ENCODE peak calls at places on chromosomes 11 and 22, in nine cellular contexts. R is tibial artery, T is SJCRH30, Q is heart left ventricle, Z is IMR-90, N is psoas muscle, V is GM23248, H is body of pancreas, P is lung. L is an unnamed sample.

GRCh38 chr11:125315088-125315740 is 150.7 kb downstream of the PKNOX2 start:
- DNase-seq in R (no peak), H (peak), T (peak), P (peak), Z (peak), V (peak), Q (peak), N (peak), L (no peak)

GRCh38 chr11:95067828-95068244 is 1.1 kb downstream of the SRSF8 start:
- DNase-seq in N (no peak), Q (no peak), H (no peak), Z (no peak), P (peak), T (no peak), R (peak), V (no peak), L (no peak)

GRCh38 chr11:74714904-74715303 is 16.3 kb downstream of the CHRDL2 start:
- DNase-seq in H (no peak), N (no peak), Z (no peak), Q (no peak), T (no peak), R (no peak), V (no peak), P (no peak), L (peak)

GRCh38 chr11:2295971-2296912 is 5.5 kb downstream of the C11orf21 start:
- DNase-seq in V (no peak), T (no peak), R (peak), H (no peak), N (no peak), P (no peak), Q (peak), Z (no peak), L (peak)

GRCh38 chr11:116930177-116930576 is 92.8 kb upstream of the APOA1 start:
- DNase-seq in R (no peak), T (no peak), H (peak), Q (no peak), V (peak), Z (peak), P (no peak), N (no peak), L (no peak)

GRCh38 chr22:20803696-20804324 is 29.9 kb downstream of the SERPIND1 start:
- DNase-seq in H (peak), Z (peak), P (no peak), Q (no peak), V (peak), T (no peak), R (no peak), N (peak), L (no peak)

GRCh38 chr11:79168530-79169110 is 272.2 kb downstream of the TENM4 start:
- DNase-seq in V (no peak), P (no peak), Z (no peak), N (no peak), T (no peak), Q (no peak), H (no peak), R (no peak), L (no peak)

GRCh38 chr11:61756452-61757212 is 4.2 kb downstream of the MYRF start:
- DNase-seq in Q (no peak), P (no peak), V (no peak), T (no peak), H (peak), R (no peak), Z (peak), N (no peak), L (no peak)

GRCh38 chr22:29813126-29813525 is 24.9 kb downstream of the ASCC2 start:
- DNase-seq in N (no peak), R (no peak), Z (no peak), Q (no peak), V (no peak), H (no peak), P (no peak), T (no peak), L (no peak)

GRCh38 chr11:64224891-64225607 is 937 bp downstream of the TRPT1 start:
- DNase-seq in P (no peak), Q (no peak), V (peak), Z (no peak), R (peak), T (no peak), N (no peak), H (no peak), L (peak)

GRCh38 chr11:120260616-120261015 is 20.7 kb downstream of the POU2F3 start:
- DNase-seq in Z (no peak), R (no peak), V (no peak), T (no peak), P (no peak), N (no peak), Q (no peak), H (no peak), L (no peak)

GRCh38 chr11:67999201-67999629 is 4.7 kb downstream of the UNC93B1 start:
- DNase-seq in V (no peak), R (no peak), Q (no peak), T (no peak), Z (no peak), H (no peak), P (no peak), N (no peak), L (no peak)

GRCh38 chr11:45988922-45989321 is 66.5 kb downstream of the LARGE2 start:
- DNase-seq in R (no peak), H (no peak), V (no peak), Z (no peak), T (no peak), Q (no peak), P (no peak), N (no peak), L (no peak)

GRCh38 chr11:27385245-27385644 is 22.2 kb upstream of the CCDC34 start:
- DNase-seq in P (no peak), R (peak), H (no peak), V (peak), T (no peak), Z (peak), N (no peak), Q (no peak), L (peak)
- H3K4me3 ChIP-seq in P (no peak), R (peak), H (no peak), V (peak), T (no peak), Z (no peak), N (no peak), Q (no peak), L (peak)

GRCh38 chr22:22465094-22465602 is 43.4 kb downstream of the ZNF280B start:
- DNase-seq in H (no peak), Q (no peak), P (no peak), T (no peak), N (no peak), V (no peak), R (no peak), Z (no peak), L (no peak)
- H3K27ac ChIP-seq in H (no peak), Q (no peak), P (no peak), T (no peak), N (no peak), V (no peak), R (no peak), Z (no peak), L (no peak)

GRCh38 chr11:47393163-47394049 is 15.0 kb upstream of the SLC39A13 start:
- DNase-seq in T (no peak), R (peak), V (peak), Q (no peak), H (no peak), N (peak), Z (peak), P (no peak), L (no peak)

GRCh38 chr11:47394050-47394321 is 14.4 kb upstream of the SLC39A13 start:
- DNase-seq in T (no peak), P (no peak), Z (no peak), H (no peak), R (no peak), Q (no peak), N (peak), V (no peak), L (no peak)

GRCh38 chr11:47394322-47395224 is 13.8 kb upstream of the SLC39A13 start:
- DNase-seq in T (no peak), N (peak), R (peak), V (no peak), H (no peak), Q (peak), P (peak), Z (peak), L (peak)

GRCh38 chr11:47396049-47396320 is 12.4 kb upstream of the SLC39A13 start:
- DNase-seq in P (no peak), Q (no peak), N (no peak), H (no peak), V (no peak), R (peak), T (no peak), Z (no peak), L (no peak)

DNA sequence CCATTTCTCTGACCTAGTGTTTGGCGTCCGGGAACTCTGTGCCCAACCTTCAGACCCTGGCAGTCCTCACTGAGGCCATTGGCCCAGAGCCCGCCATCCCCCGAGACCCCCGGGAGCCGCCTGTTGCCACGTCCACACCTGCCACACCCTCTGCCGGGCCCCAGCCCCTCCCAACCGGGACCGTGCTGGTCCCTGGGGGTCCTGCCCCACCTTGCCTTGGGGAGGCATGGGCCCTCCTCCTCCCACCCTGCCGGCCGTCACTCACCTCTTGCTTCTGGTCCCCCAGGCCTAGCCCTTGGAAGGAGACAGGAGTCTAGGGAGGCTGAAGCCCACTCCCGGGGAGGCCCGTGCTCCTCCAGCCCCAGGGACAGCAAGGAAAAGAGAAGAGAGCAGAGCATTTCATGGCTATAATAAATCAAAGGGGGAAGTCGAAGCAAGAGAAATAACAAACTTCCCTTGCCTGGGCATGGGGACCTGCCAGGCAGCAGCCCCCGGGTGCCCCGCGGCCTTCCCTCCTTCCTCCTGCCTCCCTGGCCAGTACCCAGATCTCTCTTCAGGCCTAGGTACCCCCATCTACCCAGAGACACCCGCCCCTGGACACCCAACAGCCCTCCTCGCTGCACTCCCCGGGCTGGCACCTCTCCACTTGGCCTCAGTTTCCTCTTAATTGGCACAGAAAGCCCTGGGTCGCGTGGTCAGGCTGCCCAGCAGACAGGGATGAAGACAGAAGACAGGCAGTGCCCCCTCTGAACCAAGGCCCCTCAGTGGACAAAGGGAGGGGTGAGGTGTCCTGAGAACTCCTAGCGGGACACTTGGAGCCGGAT is 13.0 kb upstream of the SLC39A13 start:
- DNase-seq in Q (no peak), N (no peak), R (peak), Z (no peak), T (no peak), V (no peak), H (no peak), P (no peak), L (no peak)
- H3K4me3 ChIP-seq in Q (no peak), N (peak), R (peak), Z (no peak), T (no peak), V (no peak), H (no peak), P (no peak), L (no peak)

GRCh38 chr11:130945945-130946344 is 29.7 kb upstream of the SNX19 start:
- DNase-seq in R (peak), T (no peak), P (peak), Z (peak), Q (peak), N (peak), H (peak), V (peak), L (peak)

GRCh38 chr11:130947058-130947457 is 30.8 kb upstream of the SNX19 start:
- DNase-seq in N (no peak), R (no peak), H (no peak), Q (no peak), Z (no peak), T (no peak), P (no peak), V (no peak), L (no peak)

GRCh38 chr11:130947889-130948288 is 31.6 kb upstream of the SNX19 start:
- DNase-seq in R (no peak), P (no peak), Z (peak), V (peak), Q (no peak), H (no peak), N (no peak), T (no peak), L (no peak)

DNA sequence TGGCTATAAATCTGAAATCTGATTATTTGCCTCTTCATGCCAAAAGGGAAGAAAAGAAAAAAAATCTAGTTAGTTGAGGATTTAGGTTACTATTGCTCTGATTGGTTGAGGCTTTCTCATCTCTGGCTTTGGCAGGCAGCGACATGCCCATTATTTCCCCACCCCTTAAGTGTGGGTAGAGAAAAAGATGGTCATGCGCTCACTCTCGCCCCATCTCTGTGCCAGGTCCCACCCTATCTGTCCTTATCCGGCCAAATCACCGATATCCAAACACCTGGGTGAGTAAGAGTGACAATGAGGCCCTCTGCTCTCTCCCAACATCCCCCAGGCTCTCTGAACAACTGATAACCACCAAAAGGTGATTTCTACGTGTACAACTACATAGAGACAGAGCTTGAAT is 31.2 kb upstream of the SNX19 start:
- DNase-seq in H (no peak), V (no peak), Q (no peak), Z (no peak), R (no peak), N (no peak), T (no peak), P (no peak), L (no peak)
- H3K27ac ChIP-seq in H (no peak), V (no peak), Q (no peak), Z (no peak), R (no peak), N (no peak), T (no peak), P (no peak), L (no peak)

GRCh38 chr11:128719556-128719824 is 25.6 kb downstream of the FLI1 start:
- DNase-seq in N (no peak), Z (no peak), H (no peak), V (no peak), Q (no peak), T (no peak), R (no peak), P (no peak), L (no peak)
- H3K4me3 ChIP-seq in N (no peak), Z (no peak), H (no peak), V (no peak), Q (no peak), T (no peak), R (no peak), P (no peak), L (no peak)

L was measured in aorta.